ENCODE peak calls at places on chromosomes 3 and 15, in ten cellular contexts. One of them, this sample, is unnamed.

GRCh38 chr15:47756872-47757271 is 39.6 kb downstream of the SEMA6D start:
- DNase-seq in H9: no peak
- DNase-seq in coronary artery: no peak
- DNase-seq in mucosa of descending colon: no peak
- DNase-seq in endothelial cell: no peak
- DNase-seq in fibroblast of lung: peak
- DNase-seq in AG04450: peak
- DNase-seq in BE2C: no peak
- DNase-seq in left ventricle myocardium inferior: no peak
- DNase-seq in neural crest cell: no peak
- DNase-seq in this sample: no peak

GRCh38 chr3:99246010-99246654 is 344.6 kb upstream of the DCBLD2 start:
- DNase-seq in H9: no peak
- DNase-seq in coronary artery: no peak
- DNase-seq in mucosa of descending colon: no peak
- DNase-seq in endothelial cell: no peak
- DNase-seq in fibroblast of lung: no peak
- DNase-seq in AG04450: no peak
- DNase-seq in BE2C: no peak
- DNase-seq in left ventricle myocardium inferior: no peak
- DNase-seq in neural crest cell: no peak
- DNase-seq in this sample: no peak

GRCh38 chr3:14204605-14205284 is 26.1 kb downstream of the LSM3 start:
- DNase-seq in H9: no peak
- DNase-seq in coronary artery: no peak
- DNase-seq in mucosa of descending colon: no peak
- DNase-seq in endothelial cell: no peak
- DNase-seq in fibroblast of lung: peak
- DNase-seq in AG04450: no peak
- DNase-seq in BE2C: no peak
- DNase-seq in left ventricle myocardium inferior: no peak
- DNase-seq in neural crest cell: no peak
- DNase-seq in this sample: no peak

GRCh38 chr3:108131105-108131794 is 40.4 kb upstream of the CD47 start:
- DNase-seq in H9: no peak
- DNase-seq in coronary artery: no peak
- DNase-seq in mucosa of descending colon: no peak
- DNase-seq in endothelial cell: no peak
- DNase-seq in fibroblast of lung: peak
- DNase-seq in AG04450: peak
- DNase-seq in BE2C: no peak
- DNase-seq in left ventricle myocardium inferior: no peak
- DNase-seq in neural crest cell: no peak
- DNase-seq in this sample: no peak

GRCh38 chr3:171320721-171321120 is 139.5 kb downstream of the TNIK start:
- DNase-seq in H9: no peak
- DNase-seq in coronary artery: no peak
- DNase-seq in mucosa of descending colon: no peak
- DNase-seq in endothelial cell: no peak
- DNase-seq in fibroblast of lung: peak
- DNase-seq in AG04450: no peak
- DNase-seq in BE2C: no peak
- DNase-seq in left ventricle myocardium inferior: no peak
- DNase-seq in neural crest cell: peak
- DNase-seq in this sample: no peak

GRCh38 chr3:126752303-126753190 is 48.5 kb downstream of the CHCHD6 start:
- DNase-seq in H9: peak
- DNase-seq in coronary artery: peak
- DNase-seq in mucosa of descending colon: peak
- DNase-seq in endothelial cell: peak
- DNase-seq in fibroblast of lung: peak
- DNase-seq in AG04450: peak
- DNase-seq in BE2C: peak
- DNase-seq in left ventricle myocardium inferior: peak
- DNase-seq in neural crest cell: peak
- DNase-seq in this sample: peak

GRCh38 chr3:130699765-130700164 is 46.9 kb downstream of the PIK3R4 start:
- DNase-seq in H9: no peak
- DNase-seq in coronary artery: no peak
- DNase-seq in mucosa of descending colon: no peak
- DNase-seq in endothelial cell: no peak
- DNase-seq in fibroblast of lung: peak
- DNase-seq in AG04450: no peak
- DNase-seq in BE2C: peak
- DNase-seq in left ventricle myocardium inferior: no peak
- DNase-seq in neural crest cell: no peak
- DNase-seq in this sample: no peak

GRCh38 chr15:57610130-57610529 is 18.4 kb downstream of the MYZAP start:
- DNase-seq in H9: no peak
- DNase-seq in coronary artery: peak
- DNase-seq in mucosa of descending colon: peak
- DNase-seq in endothelial cell: no peak
- DNase-seq in fibroblast of lung: peak
- DNase-seq in AG04450: no peak
- DNase-seq in BE2C: no peak
- DNase-seq in left ventricle myocardium inferior: peak
- DNase-seq in neural crest cell: no peak
- DNase-seq in this sample: no peak

GRCh38 chr3:5479229-5479799 is 291.8 kb downstream of the EDEM1 start:
- DNase-seq in H9: no peak
- DNase-seq in coronary artery: no peak
- DNase-seq in mucosa of descending colon: no peak
- DNase-seq in endothelial cell: no peak
- DNase-seq in fibroblast of lung: no peak
- DNase-seq in AG04450: no peak
- DNase-seq in BE2C: no peak
- DNase-seq in left ventricle myocardium inferior: no peak
- DNase-seq in neural crest cell: no peak
- DNase-seq in this sample: no peak

GRCh38 chr3:125072310-125072709 is 16.5 kb upstream of the HEG1 start:
- DNase-seq in H9: no peak
- DNase-seq in coronary artery: no peak
- DNase-seq in mucosa of descending colon: no peak
- DNase-seq in endothelial cell: no peak
- DNase-seq in fibroblast of lung: no peak
- DNase-seq in AG04450: no peak
- DNase-seq in BE2C: no peak
- DNase-seq in left ventricle myocardium inferior: no peak
- DNase-seq in neural crest cell: no peak
- DNase-seq in this sample: no peak

GRCh38 chr3:138042043-138042442 is 32.1 kb downstream of the CLDN18 start:
- DNase-seq in H9: no peak
- DNase-seq in coronary artery: no peak
- DNase-seq in mucosa of descending colon: no peak
- DNase-seq in endothelial cell: no peak
- DNase-seq in fibroblast of lung: peak
- DNase-seq in AG04450: peak
- DNase-seq in BE2C: no peak
- DNase-seq in left ventricle myocardium inferior: no peak
- DNase-seq in neural crest cell: no peak
- DNase-seq in this sample: no peak

GRCh38 chr15:98878862-98879261 is 128.7 kb downstream of the PGPEP1L start:
- DNase-seq in H9: no peak
- DNase-seq in coronary artery: no peak
- DNase-seq in mucosa of descending colon: no peak
- DNase-seq in endothelial cell: no peak
- DNase-seq in fibroblast of lung: no peak
- DNase-seq in AG04450: no peak
- DNase-seq in BE2C: no peak
- DNase-seq in left ventricle myocardium inferior: no peak
- DNase-seq in neural crest cell: no peak
- DNase-seq in this sample: peak

DNA sequence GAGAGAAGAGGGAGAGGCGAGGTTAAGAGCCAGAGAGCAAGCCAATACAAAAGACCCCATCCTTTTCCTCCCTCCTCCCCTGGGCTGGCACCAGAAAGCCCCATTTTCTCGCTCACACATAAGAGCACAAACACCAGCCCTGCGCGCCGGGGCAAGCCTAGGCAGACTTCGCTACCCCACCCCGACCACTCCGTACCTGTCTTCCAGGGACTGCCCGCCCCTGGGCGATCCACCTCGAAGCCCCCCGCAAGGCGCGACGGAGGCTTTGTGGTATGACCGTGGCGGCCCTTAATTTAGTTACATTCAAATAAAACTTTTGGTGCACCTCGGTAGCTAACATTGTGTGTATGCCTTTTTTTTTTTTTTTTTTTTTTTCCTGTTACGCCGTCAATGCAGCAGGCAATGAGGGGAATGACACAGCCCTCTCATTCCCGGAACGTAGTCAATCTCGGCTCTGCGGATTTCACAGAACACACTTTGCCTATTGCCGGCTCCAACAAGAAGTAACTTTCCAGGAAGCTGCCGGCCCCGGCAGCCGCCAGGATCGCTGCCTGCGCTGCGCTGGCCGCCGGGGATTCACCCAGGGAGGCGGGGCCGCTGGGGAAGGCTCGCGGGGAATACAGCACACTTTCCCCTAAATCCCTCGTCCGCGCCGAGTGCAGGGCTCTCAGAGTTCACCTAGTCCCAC is 7.7 kb downstream of the BCL6 start:
- DNase-seq in H9: peak
- DNase-seq in coronary artery: peak
- DNase-seq in mucosa of descending colon: peak
- DNase-seq in endothelial cell: peak
- DNase-seq in fibroblast of lung: peak
- DNase-seq in AG04450: no peak
- DNase-seq in BE2C: peak
- DNase-seq in left ventricle myocardium inferior: peak
- DNase-seq in neural crest cell: peak
- DNase-seq in this sample: peak
- TF ChIP-seq CTCF in H9: peak
- TF ChIP-seq CTCF in coronary artery: no peak
- TF ChIP-seq CTCF in mucosa of descending colon: no peak
- TF ChIP-seq CTCF in endothelial cell: no peak
- TF ChIP-seq CTCF in fibroblast of lung: no peak
- TF ChIP-seq CTCF in AG04450: peak
- TF ChIP-seq CTCF in BE2C: peak
- TF ChIP-seq CTCF in left ventricle myocardium inferior: peak
- TF ChIP-seq CTCF in neural crest cell: no peak
- TF ChIP-seq CTCF in this sample: no peak

DNA sequence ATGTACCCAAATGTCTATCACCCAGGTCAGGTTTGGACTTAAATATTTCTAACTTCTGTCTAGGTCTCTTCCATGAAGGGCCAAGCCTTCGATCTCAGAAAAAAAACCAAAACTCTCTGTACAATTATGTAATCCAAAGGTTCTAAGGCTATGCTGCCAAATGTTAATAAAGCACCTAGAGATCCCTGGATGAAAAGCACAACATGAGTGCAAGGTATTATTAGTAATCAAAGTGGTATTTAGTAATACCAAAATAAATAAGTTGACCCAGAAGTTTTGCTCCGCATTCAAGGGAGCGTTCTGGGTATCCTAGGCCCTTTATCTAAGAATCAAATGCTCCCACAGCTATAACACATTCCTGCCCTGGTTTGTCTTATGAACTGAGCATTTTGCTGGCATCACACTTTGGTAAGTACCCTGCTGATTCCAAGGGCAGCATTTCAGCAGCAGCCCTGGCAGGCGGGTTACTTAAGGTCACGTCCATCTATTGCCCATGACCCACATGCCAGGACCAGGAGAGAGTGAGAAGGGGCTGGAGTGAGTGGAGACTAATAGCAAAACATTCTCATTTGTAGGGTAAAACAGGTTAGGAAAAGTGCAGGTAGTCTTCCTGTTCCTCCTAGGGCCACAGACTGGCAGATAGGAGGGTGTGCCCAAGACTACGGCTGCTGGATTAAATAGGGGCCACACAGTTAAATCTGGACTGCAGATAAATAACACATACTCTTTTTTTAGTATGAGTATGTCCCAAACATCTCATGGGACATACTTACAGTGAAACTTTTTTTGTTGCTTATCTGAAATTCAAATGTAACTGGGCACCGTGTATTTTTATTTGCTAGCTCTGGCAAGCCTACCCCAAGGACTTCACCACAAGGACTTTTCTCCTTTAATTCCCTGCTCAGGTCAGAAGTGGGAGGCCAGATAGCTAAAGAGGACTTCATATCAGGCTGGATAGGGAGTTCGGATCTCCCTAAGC is 76.0 kb upstream of the SNRK start:
- DNase-seq in H9: no peak
- DNase-seq in coronary artery: no peak
- DNase-seq in mucosa of descending colon: no peak
- DNase-seq in endothelial cell: no peak
- DNase-seq in fibroblast of lung: no peak
- DNase-seq in AG04450: no peak
- DNase-seq in BE2C: no peak
- DNase-seq in left ventricle myocardium inferior: no peak
- DNase-seq in neural crest cell: no peak
- DNase-seq in this sample: no peak
- TF ChIP-seq CTCF in H9: no peak
- TF ChIP-seq CTCF in coronary artery: no peak
- TF ChIP-seq CTCF in mucosa of descending colon: no peak
- TF ChIP-seq CTCF in endothelial cell: no peak
- TF ChIP-seq CTCF in fibroblast of lung: no peak
- TF ChIP-seq CTCF in AG04450: no peak
- TF ChIP-seq CTCF in BE2C: no peak
- TF ChIP-seq CTCF in left ventricle myocardium inferior: no peak
- TF ChIP-seq CTCF in neural crest cell: no peak
- TF ChIP-seq CTCF in this sample: no peak

DNA sequence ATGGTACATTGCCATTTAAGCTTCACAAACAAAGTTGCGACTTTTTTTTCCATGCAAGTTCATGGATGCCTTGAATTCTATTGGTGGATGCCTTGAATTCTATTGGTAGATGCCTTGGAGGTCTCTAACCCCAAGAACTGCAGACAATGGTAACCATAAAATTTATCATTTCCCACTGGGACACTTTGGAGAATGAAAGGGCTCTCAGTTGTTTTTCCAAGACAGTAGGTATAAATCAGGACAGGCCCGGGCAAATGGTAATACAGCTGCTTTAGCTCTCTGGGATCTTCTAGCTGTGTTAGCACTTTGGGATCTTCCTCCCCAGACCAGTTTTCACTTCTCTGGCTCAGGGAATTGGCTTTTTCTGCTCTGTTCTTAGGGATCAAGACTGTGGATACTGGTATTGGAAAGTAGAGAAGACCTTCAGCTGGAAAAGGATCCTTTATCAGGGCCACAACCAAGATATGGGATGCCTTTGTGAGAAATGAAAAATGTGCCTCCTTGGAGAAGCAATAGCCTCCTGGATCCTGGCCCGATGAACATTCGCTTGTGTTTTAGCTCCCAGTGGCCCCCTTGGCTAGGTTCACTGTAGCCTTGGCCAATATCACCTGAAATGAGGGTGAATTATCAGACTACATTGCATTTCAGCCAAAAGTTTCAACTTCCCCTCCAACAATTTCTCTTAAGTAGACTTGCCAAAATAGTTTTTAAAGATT is 8.3 kb downstream of the LRRC3B start:
- DNase-seq in H9: no peak
- DNase-seq in coronary artery: no peak
- DNase-seq in mucosa of descending colon: no peak
- DNase-seq in endothelial cell: no peak
- DNase-seq in fibroblast of lung: no peak
- DNase-seq in AG04450: no peak
- DNase-seq in BE2C: no peak
- DNase-seq in left ventricle myocardium inferior: no peak
- DNase-seq in neural crest cell: no peak
- DNase-seq in this sample: no peak
- TF ChIP-seq CTCF in H9: no peak
- TF ChIP-seq CTCF in coronary artery: no peak
- TF ChIP-seq CTCF in mucosa of descending colon: no peak
- TF ChIP-seq CTCF in endothelial cell: no peak
- TF ChIP-seq CTCF in fibroblast of lung: no peak
- TF ChIP-seq CTCF in AG04450: no peak
- TF ChIP-seq CTCF in BE2C: no peak
- TF ChIP-seq CTCF in left ventricle myocardium inferior: no peak
- TF ChIP-seq CTCF in neural crest cell: no peak
- TF ChIP-seq CTCF in this sample: no peak

GRCh38 chr3:86785381-86785780 is 205.6 kb downstream of the VGLL3 start:
- DNase-seq in H9: no peak
- DNase-seq in coronary artery: no peak
- DNase-seq in mucosa of descending colon: no peak
- DNase-seq in endothelial cell: no peak
- DNase-seq in fibroblast of lung: peak
- DNase-seq in AG04450: no peak
- DNase-seq in BE2C: no peak
- DNase-seq in left ventricle myocardium inferior: no peak
- DNase-seq in neural crest cell: no peak
- DNase-seq in this sample: no peak
- TF ChIP-seq CTCF in H9: peak
- TF ChIP-seq CTCF in coronary artery: peak
- TF ChIP-seq CTCF in mucosa of descending colon: no peak
- TF ChIP-seq CTCF in endothelial cell: no peak
- TF ChIP-seq CTCF in fibroblast of lung: no peak
- TF ChIP-seq CTCF in AG04450: peak
- TF ChIP-seq CTCF in BE2C: no peak
- TF ChIP-seq CTCF in left ventricle myocardium inferior: peak
- TF ChIP-seq CTCF in neural crest cell: peak
- TF ChIP-seq CTCF in this sample: no peak

This sample was measured in nephron progenitor cell.